ENCODE peak calls at places on chromosomes 6 and 20, in ten cellular contexts. One of them, this sample, is unnamed.

GRCh38 chr6:29474996-29475395 is 12.8 kb downstream of the MAS1L start:
- DNase-seq in kidney glomerular epithelial cell: no peak
- DNase-seq in HCT116: no peak
- DNase-seq in psoas muscle: no peak
- DNase-seq in activated naive CD8-positive, alpha-beta T cell treated with anti-CD3 and anti-CD28 coated beads, Interleukin-2, amount 50 U/mL, for 16 hours: no peak
- DNase-seq in iPS-NIHi11: no peak
- DNase-seq in AG20443: no peak
- DNase-seq in GF-D8: no peak
- DNase-seq in GM10248: no peak
- DNase-seq in naive B cell: no peak
- DNase-seq in this sample: no peak

GRCh38 chr20:12049125-12049524 is 131.4 kb downstream of the BTBD3 start:
- DNase-seq in kidney glomerular epithelial cell: no peak
- DNase-seq in HCT116: no peak
- DNase-seq in psoas muscle: no peak
- DNase-seq in activated naive CD8-positive, alpha-beta T cell treated with anti-CD3 and anti-CD28 coated beads, Interleukin-2, amount 50 U/mL, for 16 hours: no peak
- DNase-seq in iPS-NIHi11: no peak
- DNase-seq in AG20443: no peak
- DNase-seq in GF-D8: no peak
- DNase-seq in GM10248: no peak
- DNase-seq in naive B cell: no peak
- DNase-seq in this sample: no peak

GRCh38 chr6:146775227-146775626 is 176.5 kb downstream of the ADGB start:
- DNase-seq in kidney glomerular epithelial cell: no peak
- DNase-seq in HCT116: no peak
- DNase-seq in psoas muscle: no peak
- DNase-seq in activated naive CD8-positive, alpha-beta T cell treated with anti-CD3 and anti-CD28 coated beads, Interleukin-2, amount 50 U/mL, for 16 hours: no peak
- DNase-seq in iPS-NIHi11: no peak
- DNase-seq in AG20443: no peak
- DNase-seq in GF-D8: peak
- DNase-seq in GM10248: no peak
- DNase-seq in naive B cell: no peak
- DNase-seq in this sample: peak

GRCh38 chr6:52815167-52816092 is 11.8 kb upstream of the GSTA1 start:
- DNase-seq in kidney glomerular epithelial cell: peak
- DNase-seq in HCT116: peak
- DNase-seq in psoas muscle: no peak
- DNase-seq in activated naive CD8-positive, alpha-beta T cell treated with anti-CD3 and anti-CD28 coated beads, Interleukin-2, amount 50 U/mL, for 16 hours: no peak
- DNase-seq in iPS-NIHi11: peak
- DNase-seq in AG20443: peak
- DNase-seq in GF-D8: no peak
- DNase-seq in GM10248: peak
- DNase-seq in naive B cell: peak
- DNase-seq in this sample: peak

GRCh38 chr6:32886674-32887383 is 32.8 kb downstream of the PSMB9 start:
- DNase-seq in kidney glomerular epithelial cell: peak
- DNase-seq in HCT116: no peak
- DNase-seq in psoas muscle: peak
- DNase-seq in activated naive CD8-positive, alpha-beta T cell treated with anti-CD3 and anti-CD28 coated beads, Interleukin-2, amount 50 U/mL, for 16 hours: no peak
- DNase-seq in iPS-NIHi11: no peak
- DNase-seq in AG20443: peak
- DNase-seq in GF-D8: no peak
- DNase-seq in GM10248: no peak
- DNase-seq in naive B cell: no peak
- DNase-seq in this sample: no peak

GRCh38 chr6:139131736-139132285 is 3.1 kb upstream of the HECA start:
- DNase-seq in kidney glomerular epithelial cell: no peak
- DNase-seq in HCT116: no peak
- DNase-seq in psoas muscle: no peak
- DNase-seq in activated naive CD8-positive, alpha-beta T cell treated with anti-CD3 and anti-CD28 coated beads, Interleukin-2, amount 50 U/mL, for 16 hours: no peak
- DNase-seq in iPS-NIHi11: no peak
- DNase-seq in AG20443: no peak
- DNase-seq in GF-D8: no peak
- DNase-seq in GM10248: no peak
- DNase-seq in naive B cell: peak
- DNase-seq in this sample: peak

GRCh38 chr20:650954-651353 is 2.0 kb downstream of the SRXN1 start:
- DNase-seq in kidney glomerular epithelial cell: no peak
- DNase-seq in HCT116: no peak
- DNase-seq in psoas muscle: no peak
- DNase-seq in activated naive CD8-positive, alpha-beta T cell treated with anti-CD3 and anti-CD28 coated beads, Interleukin-2, amount 50 U/mL, for 16 hours: no peak
- DNase-seq in iPS-NIHi11: no peak
- DNase-seq in AG20443: no peak
- DNase-seq in GF-D8: no peak
- DNase-seq in GM10248: no peak
- DNase-seq in naive B cell: no peak
- DNase-seq in this sample: no peak

GRCh38 chr6:138241381-138241780 is 23.1 kb upstream of the PBOV1 start:
- DNase-seq in kidney glomerular epithelial cell: no peak
- DNase-seq in HCT116: no peak
- DNase-seq in psoas muscle: no peak
- DNase-seq in activated naive CD8-positive, alpha-beta T cell treated with anti-CD3 and anti-CD28 coated beads, Interleukin-2, amount 50 U/mL, for 16 hours: no peak
- DNase-seq in iPS-NIHi11: no peak
- DNase-seq in AG20443: no peak
- DNase-seq in GF-D8: no peak
- DNase-seq in GM10248: no peak
- DNase-seq in naive B cell: no peak
- DNase-seq in this sample: no peak

GRCh38 chr6:12815884-12816600 is 99.5 kb downstream of the PHACTR1 start:
- DNase-seq in kidney glomerular epithelial cell: no peak
- DNase-seq in HCT116: no peak
- DNase-seq in psoas muscle: no peak
- DNase-seq in activated naive CD8-positive, alpha-beta T cell treated with anti-CD3 and anti-CD28 coated beads, Interleukin-2, amount 50 U/mL, for 16 hours: no peak
- DNase-seq in iPS-NIHi11: no peak
- DNase-seq in AG20443: no peak
- DNase-seq in GF-D8: no peak
- DNase-seq in GM10248: no peak
- DNase-seq in naive B cell: no peak
- DNase-seq in this sample: no peak

GRCh38 chr6:139881728-139882211 is 507.3 kb upstream of the CITED2 start:
- DNase-seq in kidney glomerular epithelial cell: peak
- DNase-seq in HCT116: peak
- DNase-seq in psoas muscle: no peak
- DNase-seq in activated naive CD8-positive, alpha-beta T cell treated with anti-CD3 and anti-CD28 coated beads, Interleukin-2, amount 50 U/mL, for 16 hours: no peak
- DNase-seq in iPS-NIHi11: peak
- DNase-seq in AG20443: peak
- DNase-seq in GF-D8: no peak
- DNase-seq in GM10248: peak
- DNase-seq in naive B cell: peak
- DNase-seq in this sample: peak

GRCh38 chr20:3710703-3711417 is 1.5 kb downstream of the SIGLEC1 start:
- DNase-seq in kidney glomerular epithelial cell: no peak
- DNase-seq in HCT116: peak
- DNase-seq in psoas muscle: peak
- DNase-seq in activated naive CD8-positive, alpha-beta T cell treated with anti-CD3 and anti-CD28 coated beads, Interleukin-2, amount 50 U/mL, for 16 hours: peak
- DNase-seq in iPS-NIHi11: peak
- DNase-seq in AG20443: peak
- DNase-seq in GF-D8: no peak
- DNase-seq in GM10248: peak
- DNase-seq in naive B cell: peak
- DNase-seq in this sample: peak

GRCh38 chr6:28816909-28817807 is 106.6 kb downstream of the TRIM27 start:
- DNase-seq in kidney glomerular epithelial cell: peak
- DNase-seq in HCT116: no peak
- DNase-seq in psoas muscle: no peak
- DNase-seq in activated naive CD8-positive, alpha-beta T cell treated with anti-CD3 and anti-CD28 coated beads, Interleukin-2, amount 50 U/mL, for 16 hours: no peak
- DNase-seq in iPS-NIHi11: no peak
- DNase-seq in AG20443: peak
- DNase-seq in GF-D8: no peak
- DNase-seq in GM10248: no peak
- DNase-seq in naive B cell: no peak
- DNase-seq in this sample: peak

GRCh38 chr6:84243240-84243639 is 15.8 kb upstream of the CEP162 start:
- DNase-seq in kidney glomerular epithelial cell: no peak
- DNase-seq in HCT116: no peak
- DNase-seq in psoas muscle: no peak
- DNase-seq in activated naive CD8-positive, alpha-beta T cell treated with anti-CD3 and anti-CD28 coated beads, Interleukin-2, amount 50 U/mL, for 16 hours: no peak
- DNase-seq in iPS-NIHi11: no peak
- DNase-seq in AG20443: no peak
- DNase-seq in GF-D8: no peak
- DNase-seq in GM10248: no peak
- DNase-seq in naive B cell: no peak
- DNase-seq in this sample: no peak

GRCh38 chr6:2875840-2876207 is 27.3 kb downstream of the SERPINB9 start:
- DNase-seq in kidney glomerular epithelial cell: no peak
- DNase-seq in HCT116: no peak
- DNase-seq in psoas muscle: no peak
- DNase-seq in activated naive CD8-positive, alpha-beta T cell treated with anti-CD3 and anti-CD28 coated beads, Interleukin-2, amount 50 U/mL, for 16 hours: no peak
- DNase-seq in iPS-NIHi11: peak
- DNase-seq in AG20443: peak
- DNase-seq in GF-D8: no peak
- DNase-seq in GM10248: peak
- DNase-seq in naive B cell: peak
- DNase-seq in this sample: no peak

GRCh38 chr6:422423-423061 is 31.0 kb downstream of the IRF4 start:
- DNase-seq in kidney glomerular epithelial cell: peak
- DNase-seq in HCT116: no peak
- DNase-seq in psoas muscle: no peak
- DNase-seq in activated naive CD8-positive, alpha-beta T cell treated with anti-CD3 and anti-CD28 coated beads, Interleukin-2, amount 50 U/mL, for 16 hours: no peak
- DNase-seq in iPS-NIHi11: no peak
- DNase-seq in AG20443: peak
- DNase-seq in GF-D8: no peak
- DNase-seq in GM10248: peak
- DNase-seq in naive B cell: no peak
- DNase-seq in this sample: no peak

GRCh38 chr6:38572186-38572813 is 67.4 kb downstream of the BTBD9 start:
- DNase-seq in kidney glomerular epithelial cell: no peak
- DNase-seq in HCT116: no peak
- DNase-seq in psoas muscle: no peak
- DNase-seq in activated naive CD8-positive, alpha-beta T cell treated with anti-CD3 and anti-CD28 coated beads, Interleukin-2, amount 50 U/mL, for 16 hours: no peak
- DNase-seq in iPS-NIHi11: no peak
- DNase-seq in AG20443: no peak
- DNase-seq in GF-D8: no peak
- DNase-seq in GM10248: peak
- DNase-seq in naive B cell: peak
- DNase-seq in this sample: peak